ENCODE peak calls at places on chromosomes 5 and 9, in five cellular contexts. Y is mucosa of descending colon, I is mesendoderm, H is testis, U is lung. Q is an unnamed sample. For H3K4me1, the result is how much of the 10 kb centered on the place peaks cover.

GRCh38 chr9:97986466-97986865 is 3.3 kb downstream of the ANP32B start:
- DNase-seq in U (no peak), H (no peak), Y (no peak), I (no peak), Q (no peak)

GRCh38 chr5:59569608-59570334 is 323.8 kb downstream of the PDE4D start:
- DNase-seq in I (peak), Y (no peak), U (no peak), H (no peak), Q (no peak)

GRCh38 chr5:103260951-103261350 is 2.4 kb downstream of the MACIR start:
- DNase-seq in I (no peak), Y (no peak), U (no peak), H (no peak), Q (no peak)

GRCh38 chr5:41193462-41194166 is 19.7 kb downstream of the C6 start:
- DNase-seq in Y (peak), I (no peak), U (peak), H (peak), Q (peak)

GRCh38 chr5:146076455-146076854 is 28.9 kb downstream of the PLAC8L1 start:
- DNase-seq in I (peak), U (no peak), Y (no peak), H (no peak), Q (no peak)

GRCh38 chr5:135179308-135179980 is 145.4 kb upstream of the PITX1 start:
- DNase-seq in Y (no peak), I (peak), H (no peak), U (no peak), Q (no peak)

GRCh38 chr9:116520218-116520617 is 166.9 kb upstream of the TRIM32 start:
- DNase-seq in H (no peak), U (no peak), Y (no peak), I (no peak), Q (no peak)

GRCh38 chr5:82252744-82253143 is 25.4 kb downstream of the RPS23 start:
- DNase-seq in Y (no peak), U (no peak), I (no peak), H (no peak), Q (no peak)

GRCh38 chr5:146731909-146732659 is 146.5 kb downstream of the PPP2R2B start:
- DNase-seq in H (no peak), U (no peak), Y (no peak), I (peak), Q (peak)

GRCh38 chr9:95062601-95063065 is 254.9 kb downstream of the FANCC start:
- DNase-seq in U (no peak), Y (peak), H (peak), I (no peak), Q (no peak)

GRCh38 chr5:124651663-124652513 is 94.6 kb downstream of the ZNF608 start:
- DNase-seq in I (peak), Y (peak), U (peak), H (peak), Q (peak)

GRCh38 chr5:133663380-133664054 is 51.2 kb upstream of the FSTL4 start:
- DNase-seq in H (no peak), U (peak), I (no peak), Y (no peak), Q (no peak)

GRCh38 chr5:157471709-157472108 is 11.7 kb downstream of the NIPAL4 start:
- DNase-seq in H (no peak), Y (peak), I (peak), U (no peak), Q (no peak)

GRCh38 chr9:129111762-129112151 is 542 bp downstream of the PTPA start:
- DNase-seq in U (peak), Y (peak), H (peak), I (peak), Q (peak)

GRCh38 chr9:98215266-98215665 is 22.8 kb upstream of the CORO2A start:
- DNase-seq in I (no peak), Y (no peak), H (no peak), U (no peak), Q (no peak)

GRCh38 chr5:157390179-157390923 is 69.7 kb upstream of the NIPAL4 start:
- DNase-seq in I (peak), Y (peak), U (peak), H (no peak), Q (peak)

GRCh38 chr5:57902035-57902434 is 419.4 kb upstream of the ACTBL2 start:
- DNase-seq in H (no peak), U (no peak), Y (no peak), I (no peak), Q (no peak)

GRCh38 chr9:37967272-37967581 is 63.3 kb upstream of the SLC25A51 start:
- DNase-seq in H (no peak), Y (no peak), U (no peak), I (no peak), Q (no peak)

GRCh38 chr9:37966443-37967271 is 62.7 kb upstream of the SLC25A51 start:
- DNase-seq in H (no peak), U (no peak), I (no peak), Y (peak), Q (no peak)

GRCh38 chr9:37963936-37964739 is 60.2 kb upstream of the SLC25A51 start:
- DNase-seq in H (no peak), I (no peak), U (peak), Y (peak), Q (no peak)

GRCh38 chr9:37964740-37965081 is 60.8 kb upstream of the SLC25A51 start:
- DNase-seq in I (no peak), U (no peak), Y (peak), H (no peak), Q (no peak)

GRCh38 chr9:37965116-37965515 is 61.2 kb upstream of the SLC25A51 start:
- DNase-seq in U (no peak), H (no peak), Y (no peak), I (no peak), Q (no peak)
- H3K4me1 ChIP-seq in U (under half), H (under half), Y (half or more), I (under half), Q (under half)

GRCh38 chr5:6728011-6728794 is 15.0 kb downstream of the TENT4A start:
- DNase-seq in I (peak), H (no peak), Y (no peak), U (no peak), Q (no peak)
- H3K4me1 ChIP-seq in I (under half), H (under half), Y (under half), U (under half), Q (under half)

GRCh38 chr9:87594218-87594617 is 96.6 kb downstream of the DAPK1 start:
- DNase-seq in U (no peak), Y (no peak), I (no peak), H (no peak), Q (no peak)

GRCh38 chr9:87587864-87588263 is 90.2 kb downstream of the DAPK1 start:
- DNase-seq in Y (no peak), I (no peak), H (no peak), U (no peak), Q (no peak)

GRCh38 chr9:87588339-87588738 is 90.7 kb downstream of the DAPK1 start:
- DNase-seq in U (no peak), H (no peak), Y (no peak), I (no peak), Q (no peak)

GRCh38 chr9:87592554-87593394 is 95.1 kb downstream of the DAPK1 start:
- DNase-seq in Y (no peak), H (peak), I (no peak), U (peak), Q (peak)

DNA sequence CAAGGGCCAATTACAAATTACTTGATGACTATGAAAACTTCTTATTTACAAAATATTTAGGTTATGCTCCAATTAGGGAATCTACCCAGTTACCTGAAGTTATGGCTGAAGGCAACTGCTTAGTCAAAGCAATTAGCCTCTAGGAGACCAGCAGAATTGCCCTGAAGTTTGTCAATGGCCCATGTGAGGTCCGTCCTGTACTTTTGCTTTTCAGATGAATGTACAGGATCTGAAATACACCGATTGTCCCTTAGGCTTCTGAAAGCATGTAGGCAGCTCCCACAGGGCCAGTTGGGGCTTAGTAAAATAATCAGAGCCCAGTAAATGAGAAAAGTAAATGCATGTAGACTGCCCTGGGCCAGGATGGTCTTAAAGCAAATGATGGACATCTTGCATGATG is 93.3 kb downstream of the DAPK1 start:
- DNase-seq in U (no peak), Y (no peak), H (no peak), I (no peak), Q (no peak)
- H3K4me1 ChIP-seq in U (under half), Y (under half), H (under half), I (under half), Q (under half)

GRCh38 chr5:89105171-89105695 is 222.2 kb upstream of the MEF2C start:
- DNase-seq in U (no peak), H (no peak), Y (no peak), I (no peak), Q (no peak)
- H3K4me1 ChIP-seq in U (under half), H (under half), Y (under half), I (under half), Q (under half)

DNA sequence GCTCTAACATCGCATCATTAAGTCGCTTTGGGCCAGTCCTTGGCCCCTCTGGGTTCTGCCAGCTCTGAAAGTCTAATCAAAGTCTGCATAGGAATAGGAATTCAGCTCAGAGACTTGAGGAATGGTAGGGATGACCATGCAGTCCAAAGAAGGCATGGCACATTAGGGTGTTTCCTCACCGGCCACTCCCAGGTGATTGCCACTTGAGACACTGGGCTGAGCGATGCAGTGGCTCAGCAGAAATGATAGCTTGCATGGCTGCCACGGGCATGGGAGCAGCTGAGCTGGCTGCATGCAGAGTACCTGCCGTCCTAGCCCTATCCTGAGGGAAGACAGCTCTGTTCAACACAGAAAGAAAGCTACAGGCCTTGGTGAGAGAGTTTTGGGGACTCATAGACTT is 28.8 kb downstream of the AFAP1L1 start:
- DNase-seq in I (no peak), Y (no peak), H (no peak), U (no peak), Q (no peak)
- H3K4me1 ChIP-seq in I (under half), Y (under half), H (under half), U (under half), Q (under half)

GRCh38 chr9:112881366-112881765 is 9.3 kb downstream of the SLC46A2 start:
- DNase-seq in Y (no peak), H (no peak), U (no peak), I (no peak), Q (no peak)
- H3K4me1 ChIP-seq in Y (under half), H (under half), U (under half), I (under half), Q (under half)

Q was measured in adrenal gland.